ENCODE peak calls at places on chromosomes 5 and 9, in nine cellular contexts. One of them, this sample, is unnamed.

GRCh38 chr9:70510157-70510770 is 95.8 kb upstream of the KLF9 start:
- ATAC-seq in lung: no peak
- ATAC-seq in HepG2: peak
- ATAC-seq in mucosa of descending colon: peak
- ATAC-seq in heart left ventricle: no peak
- ATAC-seq in CD4-positive, CD25-positive, alpha-beta regulatory T cell: no peak
- ATAC-seq in GM12878: peak
- ATAC-seq in psoas muscle: peak
- ATAC-seq in CD8-positive, alpha-beta T cell: no peak
- ATAC-seq in this sample: no peak

GRCh38 chr5:19676895-19677294 is 311.1 kb downstream of the CDH18 start:
- ATAC-seq in lung: no peak
- ATAC-seq in HepG2: no peak
- ATAC-seq in mucosa of descending colon: no peak
- ATAC-seq in heart left ventricle: no peak
- ATAC-seq in CD4-positive, CD25-positive, alpha-beta regulatory T cell: no peak
- ATAC-seq in GM12878: no peak
- ATAC-seq in psoas muscle: no peak
- ATAC-seq in CD8-positive, alpha-beta T cell: no peak
- ATAC-seq in this sample: no peak

GRCh38 chr9:124611106-124611505 is 103.9 kb upstream of the NR5A1 start:
- ATAC-seq in lung: no peak
- ATAC-seq in HepG2: no peak
- ATAC-seq in mucosa of descending colon: no peak
- ATAC-seq in heart left ventricle: no peak
- ATAC-seq in CD4-positive, CD25-positive, alpha-beta regulatory T cell: no peak
- ATAC-seq in GM12878: no peak
- ATAC-seq in psoas muscle: no peak
- ATAC-seq in CD8-positive, alpha-beta T cell: no peak
- ATAC-seq in this sample: no peak

GRCh38 chr5:66144074-66144798 is at the start of gene SREK1:
- ATAC-seq in lung: peak
- ATAC-seq in HepG2: peak
- ATAC-seq in mucosa of descending colon: peak
- ATAC-seq in heart left ventricle: peak
- ATAC-seq in CD4-positive, CD25-positive, alpha-beta regulatory T cell: peak
- ATAC-seq in GM12878: peak
- ATAC-seq in psoas muscle: peak
- ATAC-seq in CD8-positive, alpha-beta T cell: peak
- ATAC-seq in this sample: peak

GRCh38 chr9:17422994-17423680 is 155.7 kb upstream of the SH3GL2 start:
- ATAC-seq in lung: peak
- ATAC-seq in HepG2: no peak
- ATAC-seq in mucosa of descending colon: peak
- ATAC-seq in heart left ventricle: no peak
- ATAC-seq in CD4-positive, CD25-positive, alpha-beta regulatory T cell: no peak
- ATAC-seq in GM12878: no peak
- ATAC-seq in psoas muscle: peak
- ATAC-seq in CD8-positive, alpha-beta T cell: no peak
- ATAC-seq in this sample: peak

GRCh38 chr5:85397451-85397850 is 1012.8 kb upstream of the EDIL3 start:
- ATAC-seq in lung: no peak
- ATAC-seq in HepG2: no peak
- ATAC-seq in mucosa of descending colon: no peak
- ATAC-seq in heart left ventricle: no peak
- ATAC-seq in CD4-positive, CD25-positive, alpha-beta regulatory T cell: no peak
- ATAC-seq in GM12878: no peak
- ATAC-seq in psoas muscle: no peak
- ATAC-seq in CD8-positive, alpha-beta T cell: no peak
- ATAC-seq in this sample: no peak

GRCh38 chr9:99169982-99170761 is 51.6 kb downstream of the ALG2 start:
- ATAC-seq in lung: no peak
- ATAC-seq in HepG2: peak
- ATAC-seq in mucosa of descending colon: no peak
- ATAC-seq in heart left ventricle: no peak
- ATAC-seq in CD4-positive, CD25-positive, alpha-beta regulatory T cell: no peak
- ATAC-seq in GM12878: no peak
- ATAC-seq in psoas muscle: no peak
- ATAC-seq in CD8-positive, alpha-beta T cell: no peak
- ATAC-seq in this sample: no peak

GRCh38 chr5:76953551-76954382 is 922 bp downstream of the CRHBP start:
- ATAC-seq in lung: peak
- ATAC-seq in HepG2: peak
- ATAC-seq in mucosa of descending colon: no peak
- ATAC-seq in heart left ventricle: no peak
- ATAC-seq in CD4-positive, CD25-positive, alpha-beta regulatory T cell: no peak
- ATAC-seq in GM12878: no peak
- ATAC-seq in psoas muscle: no peak
- ATAC-seq in CD8-positive, alpha-beta T cell: no peak
- ATAC-seq in this sample: peak

GRCh38 chr5:68505917-68506860 is 290.6 kb downstream of the PIK3R1 start:
- ATAC-seq in lung: peak
- ATAC-seq in HepG2: no peak
- ATAC-seq in mucosa of descending colon: peak
- ATAC-seq in heart left ventricle: no peak
- ATAC-seq in CD4-positive, CD25-positive, alpha-beta regulatory T cell: no peak
- ATAC-seq in GM12878: peak
- ATAC-seq in psoas muscle: no peak
- ATAC-seq in CD8-positive, alpha-beta T cell: no peak
- ATAC-seq in this sample: no peak

GRCh38 chr9:114006155-114006550 is 71.9 kb downstream of the AMBP start:
- ATAC-seq in lung: no peak
- ATAC-seq in HepG2: no peak
- ATAC-seq in mucosa of descending colon: no peak
- ATAC-seq in heart left ventricle: no peak
- ATAC-seq in CD4-positive, CD25-positive, alpha-beta regulatory T cell: no peak
- ATAC-seq in GM12878: no peak
- ATAC-seq in psoas muscle: no peak
- ATAC-seq in CD8-positive, alpha-beta T cell: no peak
- ATAC-seq in this sample: no peak

GRCh38 chr9:114006931-114007691 is 71.0 kb downstream of the AMBP start:
- ATAC-seq in lung: no peak
- ATAC-seq in HepG2: no peak
- ATAC-seq in mucosa of descending colon: no peak
- ATAC-seq in heart left ventricle: no peak
- ATAC-seq in CD4-positive, CD25-positive, alpha-beta regulatory T cell: no peak
- ATAC-seq in GM12878: no peak
- ATAC-seq in psoas muscle: no peak
- ATAC-seq in CD8-positive, alpha-beta T cell: no peak
- ATAC-seq in this sample: no peak

GRCh38 chr9:114005371-114006154 is 72.5 kb downstream of the AMBP start:
- ATAC-seq in lung: no peak
- ATAC-seq in HepG2: no peak
- ATAC-seq in mucosa of descending colon: no peak
- ATAC-seq in heart left ventricle: no peak
- ATAC-seq in CD4-positive, CD25-positive, alpha-beta regulatory T cell: no peak
- ATAC-seq in GM12878: no peak
- ATAC-seq in psoas muscle: no peak
- ATAC-seq in CD8-positive, alpha-beta T cell: no peak
- ATAC-seq in this sample: no peak

GRCh38 chr9:114008667-114009410 is 69.3 kb downstream of the AMBP start:
- ATAC-seq in lung: no peak
- ATAC-seq in HepG2: no peak
- ATAC-seq in mucosa of descending colon: no peak
- ATAC-seq in heart left ventricle: no peak
- ATAC-seq in CD4-positive, CD25-positive, alpha-beta regulatory T cell: no peak
- ATAC-seq in GM12878: no peak
- ATAC-seq in psoas muscle: no peak
- ATAC-seq in CD8-positive, alpha-beta T cell: no peak
- ATAC-seq in this sample: no peak

GRCh38 chr9:114007991-114008666 is 70.0 kb downstream of the AMBP start:
- ATAC-seq in lung: no peak
- ATAC-seq in HepG2: no peak
- ATAC-seq in mucosa of descending colon: no peak
- ATAC-seq in heart left ventricle: no peak
- ATAC-seq in CD4-positive, CD25-positive, alpha-beta regulatory T cell: no peak
- ATAC-seq in GM12878: no peak
- ATAC-seq in psoas muscle: no peak
- ATAC-seq in CD8-positive, alpha-beta T cell: no peak
- ATAC-seq in this sample: no peak
- H3K4me3 ChIP-seq in lung: no peak
- H3K4me3 ChIP-seq in HepG2: no peak
- H3K4me3 ChIP-seq in mucosa of descending colon: no peak
- H3K4me3 ChIP-seq in heart left ventricle: no peak
- H3K4me3 ChIP-seq in CD4-positive, CD25-positive, alpha-beta regulatory T cell: no peak
- H3K4me3 ChIP-seq in GM12878: no peak
- H3K4me3 ChIP-seq in psoas muscle: no peak
- H3K4me3 ChIP-seq in CD8-positive, alpha-beta T cell: no peak
- H3K4me3 ChIP-seq in this sample: no peak

GRCh38 chr9:108463927-108464606 is 391.7 kb downstream of the ACTL7B start:
- ATAC-seq in lung: no peak
- ATAC-seq in HepG2: no peak
- ATAC-seq in mucosa of descending colon: peak
- ATAC-seq in heart left ventricle: no peak
- ATAC-seq in CD4-positive, CD25-positive, alpha-beta regulatory T cell: no peak
- ATAC-seq in GM12878: no peak
- ATAC-seq in psoas muscle: peak
- ATAC-seq in CD8-positive, alpha-beta T cell: no peak
- ATAC-seq in this sample: no peak

GRCh38 chr9:108468364-108468763 is 387.4 kb downstream of the ACTL7B start:
- ATAC-seq in lung: no peak
- ATAC-seq in HepG2: peak
- ATAC-seq in mucosa of descending colon: peak
- ATAC-seq in heart left ventricle: no peak
- ATAC-seq in CD4-positive, CD25-positive, alpha-beta regulatory T cell: no peak
- ATAC-seq in GM12878: peak
- ATAC-seq in psoas muscle: peak
- ATAC-seq in CD8-positive, alpha-beta T cell: no peak
- ATAC-seq in this sample: no peak

GRCh38 chr9:108466238-108466637 is 389.5 kb downstream of the ACTL7B start:
- ATAC-seq in lung: no peak
- ATAC-seq in HepG2: no peak
- ATAC-seq in mucosa of descending colon: no peak
- ATAC-seq in heart left ventricle: no peak
- ATAC-seq in CD4-positive, CD25-positive, alpha-beta regulatory T cell: no peak
- ATAC-seq in GM12878: no peak
- ATAC-seq in psoas muscle: no peak
- ATAC-seq in CD8-positive, alpha-beta T cell: no peak
- ATAC-seq in this sample: no peak

GRCh38 chr9:108469654-108470053 is 386.1 kb downstream of the ACTL7B start:
- ATAC-seq in lung: peak
- ATAC-seq in HepG2: no peak
- ATAC-seq in mucosa of descending colon: peak
- ATAC-seq in heart left ventricle: no peak
- ATAC-seq in CD4-positive, CD25-positive, alpha-beta regulatory T cell: no peak
- ATAC-seq in GM12878: no peak
- ATAC-seq in psoas muscle: no peak
- ATAC-seq in CD8-positive, alpha-beta T cell: no peak
- ATAC-seq in this sample: no peak

DNA sequence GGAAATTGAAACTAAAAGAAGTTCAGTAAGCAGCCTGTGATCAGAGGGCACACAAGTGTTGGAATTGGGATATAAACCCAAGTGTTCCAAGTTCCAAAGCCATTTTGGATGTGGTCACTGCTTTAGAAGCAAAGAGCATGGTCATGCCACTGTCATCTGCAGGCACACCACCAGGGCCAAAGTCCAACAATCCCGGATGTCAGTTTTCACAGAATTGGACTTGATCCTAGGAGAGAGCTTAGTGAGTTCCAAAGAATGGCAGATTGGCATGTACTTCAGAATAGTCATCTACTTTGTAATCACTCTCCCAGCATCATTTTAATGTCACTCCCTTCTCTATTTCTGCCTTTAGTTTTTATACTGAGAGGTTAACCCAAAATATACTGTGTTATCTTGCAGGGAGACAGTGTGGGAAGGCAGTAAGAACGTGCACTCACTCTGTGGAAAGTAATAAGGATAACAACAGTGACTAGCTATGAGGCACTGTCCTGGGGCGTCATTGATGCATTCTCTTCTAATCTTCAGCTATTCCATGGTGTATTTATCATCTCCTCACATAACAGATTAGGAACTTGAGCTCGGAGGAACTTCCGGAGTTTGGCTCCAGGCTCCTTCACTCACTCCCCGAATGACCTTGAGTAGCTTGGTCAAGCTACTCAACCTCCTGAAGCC is 388.0 kb downstream of the ACTL7B start:
- ATAC-seq in lung: no peak
- ATAC-seq in HepG2: peak
- ATAC-seq in mucosa of descending colon: peak
- ATAC-seq in heart left ventricle: no peak
- ATAC-seq in CD4-positive, CD25-positive, alpha-beta regulatory T cell: no peak
- ATAC-seq in GM12878: no peak
- ATAC-seq in psoas muscle: peak
- ATAC-seq in CD8-positive, alpha-beta T cell: no peak
- ATAC-seq in this sample: no peak
- H3K4me3 ChIP-seq in lung: no peak
- H3K4me3 ChIP-seq in HepG2: no peak
- H3K4me3 ChIP-seq in mucosa of descending colon: no peak
- H3K4me3 ChIP-seq in heart left ventricle: no peak
- H3K4me3 ChIP-seq in CD4-positive, CD25-positive, alpha-beta regulatory T cell: no peak
- H3K4me3 ChIP-seq in GM12878: no peak
- H3K4me3 ChIP-seq in psoas muscle: no peak
- H3K4me3 ChIP-seq in CD8-positive, alpha-beta T cell: no peak
- H3K4me3 ChIP-seq in this sample: no peak

GRCh38 chr5:147450596-147450995 is 59.3 kb downstream of the DPYSL3 start:
- ATAC-seq in lung: no peak
- ATAC-seq in HepG2: no peak
- ATAC-seq in mucosa of descending colon: no peak
- ATAC-seq in heart left ventricle: no peak
- ATAC-seq in CD4-positive, CD25-positive, alpha-beta regulatory T cell: no peak
- ATAC-seq in GM12878: no peak
- ATAC-seq in psoas muscle: no peak
- ATAC-seq in CD8-positive, alpha-beta T cell: no peak
- ATAC-seq in this sample: no peak
- H3K4me3 ChIP-seq in lung: no peak
- H3K4me3 ChIP-seq in HepG2: no peak
- H3K4me3 ChIP-seq in mucosa of descending colon: no peak
- H3K4me3 ChIP-seq in heart left ventricle: no peak
- H3K4me3 ChIP-seq in CD4-positive, CD25-positive, alpha-beta regulatory T cell: no peak
- H3K4me3 ChIP-seq in GM12878: no peak
- H3K4me3 ChIP-seq in psoas muscle: no peak
- H3K4me3 ChIP-seq in CD8-positive, alpha-beta T cell: no peak
- H3K4me3 ChIP-seq in this sample: no peak

GRCh38 chr5:81808106-81808505 is 57.2 kb upstream of the SSBP2 start:
- ATAC-seq in lung: no peak
- ATAC-seq in HepG2: no peak
- ATAC-seq in mucosa of descending colon: no peak
- ATAC-seq in heart left ventricle: no peak
- ATAC-seq in CD4-positive, CD25-positive, alpha-beta regulatory T cell: no peak
- ATAC-seq in GM12878: no peak
- ATAC-seq in psoas muscle: no peak
- ATAC-seq in CD8-positive, alpha-beta T cell: no peak
- ATAC-seq in this sample: no peak
- H3K4me3 ChIP-seq in lung: no peak
- H3K4me3 ChIP-seq in HepG2: no peak
- H3K4me3 ChIP-seq in mucosa of descending colon: no peak
- H3K4me3 ChIP-seq in heart left ventricle: no peak
- H3K4me3 ChIP-seq in CD4-positive, CD25-positive, alpha-beta regulatory T cell: no peak
- H3K4me3 ChIP-seq in GM12878: no peak
- H3K4me3 ChIP-seq in psoas muscle: no peak
- H3K4me3 ChIP-seq in CD8-positive, alpha-beta T cell: no peak
- H3K4me3 ChIP-seq in this sample: no peak

GRCh38 chr5:136811086-136811485 is 445.7 kb upstream of the TRPC7 start:
- ATAC-seq in lung: no peak
- ATAC-seq in HepG2: no peak
- ATAC-seq in mucosa of descending colon: no peak
- ATAC-seq in heart left ventricle: no peak
- ATAC-seq in CD4-positive, CD25-positive, alpha-beta regulatory T cell: no peak
- ATAC-seq in GM12878: no peak
- ATAC-seq in psoas muscle: no peak
- ATAC-seq in CD8-positive, alpha-beta T cell: no peak
- ATAC-seq in this sample: no peak
- H3K4me3 ChIP-seq in lung: no peak
- H3K4me3 ChIP-seq in HepG2: no peak
- H3K4me3 ChIP-seq in mucosa of descending colon: no peak
- H3K4me3 ChIP-seq in heart left ventricle: no peak
- H3K4me3 ChIP-seq in CD4-positive, CD25-positive, alpha-beta regulatory T cell: no peak
- H3K4me3 ChIP-seq in GM12878: no peak
- H3K4me3 ChIP-seq in psoas muscle: no peak
- H3K4me3 ChIP-seq in CD8-positive, alpha-beta T cell: no peak
- H3K4me3 ChIP-seq in this sample: no peak

GRCh38 chr9:131270171-131271015 is 5.9 kb downstream of the FAM78A start:
- ATAC-seq in lung: peak
- ATAC-seq in HepG2: no peak
- ATAC-seq in mucosa of descending colon: peak
- ATAC-seq in heart left ventricle: peak
- ATAC-seq in CD4-positive, CD25-positive, alpha-beta regulatory T cell: no peak
- ATAC-seq in GM12878: peak
- ATAC-seq in psoas muscle: peak
- ATAC-seq in CD8-positive, alpha-beta T cell: peak
- ATAC-seq in this sample: peak
- H3K4me3 ChIP-seq in lung: no peak
- H3K4me3 ChIP-seq in HepG2: no peak
- H3K4me3 ChIP-seq in mucosa of descending colon: no peak
- H3K4me3 ChIP-seq in heart left ventricle: peak
- H3K4me3 ChIP-seq in CD4-positive, CD25-positive, alpha-beta regulatory T cell: peak
- H3K4me3 ChIP-seq in GM12878: peak
- H3K4me3 ChIP-seq in psoas muscle: peak
- H3K4me3 ChIP-seq in CD8-positive, alpha-beta T cell: peak
- H3K4me3 ChIP-seq in this sample: no peak

This sample was measured in gastroesophageal sphincter.